ENCODE peak calls at places on chromosomes 5 and 9, in seven cellular contexts. K, T, Q, J, B, E and N are unnamed samples.

GRCh38 chr9:127934986-127935385 is 2.7 kb downstream of the DPM2 start:
- DNase-seq in Q (no peak), T (no peak), J (no peak), E (no peak), K (no peak), B (no peak), N (no peak)

GRCh38 chr5:68962632-68963484 is 131.0 kb upstream of the SLC30A5 start:
- DNase-seq in Q (peak; percentile 70), B (peak; percentile 46), J (peak; percentile 62), K (no peak), T (peak; percentile 81), E (peak; percentile 24), N (peak; percentile 3)

GRCh38 chr9:29751220-29751619 is 2177.9 kb upstream of the C9orf72 start:
- DNase-seq in Q (no peak), K (no peak), J (no peak), T (no peak), E (no peak), B (no peak), N (no peak)

GRCh38 chr9:93261281-93261680 is 77.3 kb downstream of the WNK2 start:
- DNase-seq in E (no peak), K (no peak), Q (no peak), B (no peak), J (no peak), T (peak; percentile 25), N (no peak)

GRCh38 chr5:39714036-39714698 is 289.4 kb upstream of the DAB2 start:
- DNase-seq in Q (no peak), K (no peak), J (no peak), E (peak; percentile 16), T (peak; percentile 70), B (peak; percentile 50), N (peak; percentile 39)

GRCh38 chr9:76687861-76688374 is 76.3 kb upstream of the PCA3 start:
- DNase-seq in E (peak; percentile 23), B (peak; percentile 54), Q (no peak), K (no peak), T (no peak), J (peak; percentile 69), N (no peak)

GRCh38 chr9:134227451-134228411 is 63.4 kb upstream of the RNU6ATAC start:
- DNase-seq in E (no peak), T (no peak), K (no peak), B (no peak), Q (peak; percentile 53), J (no peak), N (no peak)

GRCh38 chr9:71506821-71507220 is 261.5 kb downstream of the CEMIP2 start:
- DNase-seq in Q (no peak), J (no peak), T (peak; percentile 33), E (peak; percentile 59), K (no peak), B (no peak), N (no peak)

GRCh38 chr5:95664204-95664786 is 17.7 kb downstream of the RFESD start:
- DNase-seq in J (no peak), Q (no peak), E (no peak), B (no peak), T (peak; percentile 38), K (no peak), N (no peak)

GRCh38 chr9:107982735-107983134 is 493.2 kb upstream of the KLF4 start:
- DNase-seq in Q (no peak), J (no peak), K (no peak), E (no peak), B (no peak), T (no peak), N (no peak)

GRCh38 chr9:34380511-34381315 is 4.0 kb upstream of the MYORG start:
- DNase-seq in Q (peak; percentile 93), T (peak; percentile 89), J (peak; percentile 86), K (no peak), B (peak; percentile 52), E (no peak), N (peak; percentile 8)

GRCh38 chr5:6659941-6660684 is 26.9 kb downstream of the SRD5A1 start:
- DNase-seq in J (no peak), K (no peak), Q (no peak), T (no peak), B (no peak), E (no peak), N (no peak)

GRCh38 chr5:115450741-115451140 is 93.8 kb downstream of the FEM1C start:
- DNase-seq in K (peak; percentile 90), B (no peak), E (peak; percentile 89), Q (no peak), T (no peak), J (no peak), N (peak; percentile 68)

DNA sequence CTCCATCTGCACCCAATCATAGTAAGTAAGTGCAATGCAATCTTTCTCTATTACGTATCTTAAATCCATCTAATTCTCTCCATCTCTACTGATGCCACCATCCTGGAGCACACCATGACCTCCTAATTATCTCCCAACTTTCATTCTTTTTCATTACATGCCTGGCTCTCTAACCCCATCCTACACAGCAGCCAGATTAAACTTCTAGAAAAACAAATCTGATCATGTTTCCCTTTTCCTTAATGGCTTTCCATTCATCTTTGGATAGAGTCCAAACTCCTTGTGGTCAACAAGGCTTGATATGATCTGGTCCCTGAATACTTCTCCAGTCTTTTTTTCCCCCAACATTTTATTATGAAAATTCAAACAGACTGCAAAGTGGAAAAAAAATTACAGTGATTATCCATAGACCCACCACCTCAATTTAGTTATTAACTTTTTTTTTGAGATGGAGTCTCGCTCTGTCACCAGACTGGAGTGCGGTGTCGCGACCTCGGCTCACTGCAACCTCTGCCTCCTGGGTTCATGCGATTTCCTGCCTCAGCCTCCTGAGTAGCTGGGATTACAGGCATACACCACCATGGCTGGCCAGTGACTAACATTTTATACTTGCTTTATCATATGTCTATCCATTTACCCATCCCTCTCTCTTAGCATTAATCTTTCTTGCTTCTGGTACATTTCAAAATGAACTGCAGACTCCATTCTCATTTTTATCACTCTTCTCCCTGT is 5.2 kb downstream of the PPP2R2B start:
- DNase-seq in J (no peak), K (no peak), E (no peak), T (no peak), B (no peak), Q (no peak), N (no peak)
- H3K4me3 ChIP-seq in J (no peak overlapping the region), K (no peak overlapping the region), E (no peak overlapping the region), T (no peak overlapping the region), B (no peak overlapping the region), Q (no peak overlapping the region), N (no peak overlapping the region)

DNA sequence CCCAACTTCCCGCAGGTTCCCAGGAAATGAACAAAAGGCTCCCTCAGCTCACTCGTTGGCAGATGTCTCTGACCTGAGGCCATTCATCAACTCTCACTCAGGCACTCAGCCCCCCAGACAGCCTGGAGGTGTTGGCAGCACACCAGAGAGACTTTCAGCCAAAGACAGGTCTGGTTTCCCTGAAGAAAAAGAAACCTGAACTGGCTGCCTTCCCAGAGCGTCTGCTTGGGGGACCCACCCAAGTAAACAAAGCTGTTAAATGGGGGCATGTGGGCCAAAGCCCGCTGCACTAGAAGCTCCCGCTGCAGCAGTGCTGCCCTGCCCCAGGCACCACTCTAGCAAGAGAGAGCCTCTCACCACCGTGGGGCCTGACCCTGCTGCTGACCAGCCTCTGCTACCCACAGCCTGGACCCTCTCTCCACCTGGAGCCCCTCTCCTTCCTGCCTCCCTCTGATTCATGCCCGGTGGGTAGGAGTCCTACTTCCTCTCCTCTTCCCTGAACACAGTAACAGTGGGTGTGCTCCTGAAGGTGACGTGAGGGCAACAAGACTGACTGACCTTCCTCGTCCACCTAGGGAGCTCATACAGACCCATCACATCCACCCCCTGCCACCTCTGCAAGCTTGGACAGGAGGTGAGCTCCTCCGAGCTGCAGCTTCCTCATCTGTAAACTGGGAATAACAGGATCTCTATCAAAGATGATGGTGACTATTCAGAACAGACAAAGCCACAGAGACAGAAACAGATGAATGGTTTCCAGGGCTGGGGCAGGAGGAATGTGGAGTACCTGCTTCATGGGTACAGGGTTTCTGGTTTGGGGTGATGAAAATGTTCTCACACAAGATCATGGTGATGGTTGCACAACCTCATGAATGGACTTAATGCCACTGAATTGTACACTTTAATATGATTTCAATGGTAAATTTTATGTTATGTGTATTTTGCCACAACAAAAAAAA is 31.0 kb upstream of the GABRP start:
- DNase-seq in T (peak; percentile 61), J (no peak), Q (no peak), E (no peak), K (no peak), B (no peak), N (no peak)
- H3K4me3 ChIP-seq in T (no peak overlapping the region), J (no peak overlapping the region), Q (no peak overlapping the region), E (no peak overlapping the region), K (no peak overlapping the region), B (no peak overlapping the region), N (no peak overlapping the region)

DNA sequence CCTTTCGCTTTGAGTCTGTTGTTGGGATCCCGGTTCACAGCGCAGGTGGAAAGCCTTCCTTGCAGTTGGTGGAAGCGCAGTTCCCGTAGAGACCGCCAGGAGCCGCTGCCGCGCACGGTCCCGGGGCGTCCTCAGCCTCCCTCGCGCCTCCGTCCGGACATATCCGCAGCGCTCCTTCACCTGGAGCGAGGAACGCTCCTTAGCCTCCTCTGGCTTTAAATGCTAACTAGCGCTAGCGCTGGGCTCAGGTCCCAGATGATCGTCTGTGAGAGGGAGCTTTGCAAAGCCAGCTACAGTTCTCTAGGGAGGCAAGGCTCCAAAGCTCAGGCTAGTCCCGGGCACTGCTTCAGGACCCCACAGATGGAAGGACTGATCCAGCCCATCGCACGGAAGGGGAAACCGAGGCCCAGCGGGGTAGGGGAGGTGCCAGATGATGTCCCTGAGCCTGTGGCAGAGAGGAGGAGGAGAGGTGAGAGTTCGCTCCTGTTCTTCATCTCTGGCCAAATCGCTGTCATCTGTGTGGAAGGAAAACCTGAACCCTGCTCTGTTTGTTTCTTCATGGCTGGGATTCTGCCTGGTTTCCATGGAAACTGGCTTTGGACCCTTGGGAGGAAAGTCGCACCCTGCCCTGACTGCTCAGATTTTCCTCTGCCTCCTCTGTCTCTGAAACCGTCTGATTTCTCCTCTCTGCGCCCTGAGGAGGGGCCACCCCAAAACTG is 31.4 kb downstream of the COL15A1 start:
- DNase-seq in J (peak; percentile 86), Q (peak; percentile 94), T (peak; percentile 89), E (no peak), B (peak; percentile 72), K (no peak), N (peak; percentile 34)
- H3K4me3 ChIP-seq in J (no peak overlapping the region), Q (no peak overlapping the region), T (no peak overlapping the region), E (no peak overlapping the region), B (no peak overlapping the region), K (peak overlapping the region; percentile 38), N (peak overlapping the region; percentile 48)

DNA sequence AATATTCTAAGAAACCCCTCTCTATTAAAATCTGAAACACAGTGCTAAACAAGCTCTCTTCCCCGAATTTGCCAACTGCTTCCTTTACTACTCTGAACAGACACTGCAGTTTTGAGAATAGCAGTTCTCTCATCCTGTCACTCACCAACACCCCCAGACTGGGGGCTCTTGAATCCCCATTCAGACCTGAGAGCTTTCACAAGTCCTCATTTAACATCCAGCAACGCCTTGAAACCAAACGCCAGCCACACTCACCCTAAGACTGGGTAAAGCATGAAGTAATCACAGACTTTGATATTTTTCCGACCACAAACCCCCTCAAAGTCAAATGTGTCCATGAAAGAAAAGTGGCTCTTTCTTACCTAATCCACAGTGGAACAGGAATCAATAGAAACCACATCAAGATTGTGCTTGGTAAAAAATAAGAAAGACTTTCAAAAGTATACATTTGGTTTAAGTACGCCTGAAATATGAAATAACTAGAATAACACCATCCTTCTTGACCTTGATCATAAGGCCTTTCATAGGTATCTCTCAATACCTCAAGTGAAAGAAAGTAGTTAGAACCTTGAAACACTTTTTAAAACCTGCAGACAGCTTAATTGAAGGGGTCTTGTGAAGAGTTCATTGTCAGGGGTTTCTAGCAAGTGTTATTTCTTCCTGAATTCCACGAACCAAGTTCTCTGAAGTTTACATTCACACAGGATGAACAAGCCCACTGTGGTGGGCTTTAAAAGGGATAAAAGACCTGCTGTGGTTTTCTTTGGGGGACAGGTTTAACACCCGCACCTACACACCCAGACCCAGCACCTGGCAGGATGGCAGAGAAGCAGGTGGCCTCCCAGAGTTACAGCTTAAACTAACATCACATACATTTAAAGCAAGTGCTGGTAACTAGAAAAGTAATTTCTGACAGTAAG is 412.6 kb downstream of the MLLT3 start:
- DNase-seq in Q (no peak), E (no peak), T (no peak), J (no peak), K (no peak), B (no peak), N (no peak)
- H3K4me3 ChIP-seq in Q (no peak overlapping the region), E (no peak overlapping the region), T (no peak overlapping the region), J (no peak overlapping the region), K (no peak overlapping the region), B (no peak overlapping the region), N (no peak overlapping the region)